ENCODE peak calls at places on chromosome X, in seven cellular contexts. One of them, this sample, is unnamed.

GRCh38 chrX:28787206-28787605 is 200.0 kb downstream of the IL1RAPL1 start:
- DNase-seq in body of pancreas: no peak
- DNase-seq in uterus: no peak
- DNase-seq in stomach: no peak
- DNase-seq in breast epithelium: no peak
- DNase-seq in suprapubic skin: no peak
- DNase-seq in Peyer's patch: no peak
- DNase-seq in this sample: no peak

GRCh38 chrX:40201486-40201885 is 103.7 kb upstream of the BCOR start:
- DNase-seq in stomach: no peak
- DNase-seq in breast epithelium: no peak
- DNase-seq in body of pancreas: no peak
- DNase-seq in uterus: no peak
- DNase-seq in suprapubic skin: no peak
- DNase-seq in Peyer's patch: no peak
- DNase-seq in this sample: no peak

GRCh38 chrX:29297171-29297800 is 710.0 kb downstream of the IL1RAPL1 start:
- DNase-seq in uterus: no peak
- DNase-seq in stomach: no peak
- DNase-seq in Peyer's patch: no peak
- DNase-seq in suprapubic skin: no peak
- DNase-seq in body of pancreas: no peak
- DNase-seq in breast epithelium: no peak
- DNase-seq in this sample: no peak

GRCh38 chrX:115892056-115892708 is 278.4 kb upstream of the AGTR2 start:
- DNase-seq in suprapubic skin: no peak
- DNase-seq in body of pancreas: peak; percentile 27
- DNase-seq in stomach: no peak
- DNase-seq in uterus: no peak
- DNase-seq in breast epithelium: no peak
- DNase-seq in Peyer's patch: peak; percentile 63
- DNase-seq in this sample: no peak

GRCh38 chrX:74835566-74835965 is 89.7 kb downstream of the NEXMIF start:
- DNase-seq in stomach: peak; percentile 31
- DNase-seq in body of pancreas: no peak
- DNase-seq in uterus: no peak
- DNase-seq in Peyer's patch: no peak
- DNase-seq in suprapubic skin: no peak
- DNase-seq in breast epithelium: no peak
- DNase-seq in this sample: no peak

GRCh38 chrX:78168065-78168464 is 28.6 kb upstream of the TAF9B start:
- DNase-seq in suprapubic skin: no peak
- DNase-seq in body of pancreas: no peak
- DNase-seq in breast epithelium: no peak
- DNase-seq in Peyer's patch: no peak
- DNase-seq in stomach: no peak
- DNase-seq in uterus: no peak
- DNase-seq in this sample: no peak

GRCh38 chrX:80879143-80879542 is 69.5 kb upstream of the BRWD3 start:
- DNase-seq in breast epithelium: no peak
- DNase-seq in suprapubic skin: no peak
- DNase-seq in body of pancreas: peak; percentile 65
- DNase-seq in stomach: peak; percentile 55
- DNase-seq in Peyer's patch: no peak
- DNase-seq in uterus: no peak
- DNase-seq in this sample: no peak

GRCh38 chrX:103063918-103064434 is at the start of gene BEX1:
- DNase-seq in stomach: peak; percentile 37
- DNase-seq in breast epithelium: peak; percentile 48
- DNase-seq in suprapubic skin: no peak
- DNase-seq in uterus: peak; percentile 46
- DNase-seq in body of pancreas: peak; percentile 75
- DNase-seq in Peyer's patch: peak; percentile 43
- DNase-seq in this sample: no peak

GRCh38 chrX:45850775-45851433 is 650.2 kb upstream of the DIPK2B start:
- DNase-seq in uterus: peak; percentile 19
- DNase-seq in stomach: peak; percentile 29
- DNase-seq in Peyer's patch: peak; percentile 54
- DNase-seq in body of pancreas: peak; percentile 16
- DNase-seq in suprapubic skin: no peak
- DNase-seq in breast epithelium: no peak
- DNase-seq in this sample: peak; percentile 15

GRCh38 chrX:81259008-81259713 is 57.3 kb downstream of the SH3BGRL start:
- DNase-seq in stomach: no peak
- DNase-seq in body of pancreas: no peak
- DNase-seq in uterus: no peak
- DNase-seq in suprapubic skin: no peak
- DNase-seq in breast epithelium: no peak
- DNase-seq in Peyer's patch: no peak
- DNase-seq in this sample: no peak

GRCh38 chrX:40253770-40254169 is 156.0 kb upstream of the BCOR start:
- DNase-seq in uterus: no peak
- DNase-seq in body of pancreas: no peak
- DNase-seq in stomach: no peak
- DNase-seq in Peyer's patch: no peak
- DNase-seq in suprapubic skin: no peak
- DNase-seq in breast epithelium: no peak
- DNase-seq in this sample: no peak

GRCh38 chrX:119236599-119237525 is 777 bp downstream of the PGRMC1 start:
- DNase-seq in body of pancreas: peak; percentile 60
- DNase-seq in uterus: peak; percentile 32
- DNase-seq in breast epithelium: no peak
- DNase-seq in Peyer's patch: peak; percentile 58
- DNase-seq in suprapubic skin: peak; percentile 71
- DNase-seq in stomach: peak; percentile 32
- DNase-seq in this sample: peak; percentile 30

GRCh38 chrX:64350047-64350446 is 45.2 kb downstream of the MTMR8 start:
- DNase-seq in body of pancreas: no peak
- DNase-seq in Peyer's patch: no peak
- DNase-seq in stomach: no peak
- DNase-seq in suprapubic skin: no peak
- DNase-seq in breast epithelium: no peak
- DNase-seq in uterus: no peak
- DNase-seq in this sample: no peak

GRCh38 chrX:108601276-108601675 is 135.1 kb downstream of the IRS4 start:
- DNase-seq in suprapubic skin: no peak
- DNase-seq in Peyer's patch: no peak
- DNase-seq in body of pancreas: no peak
- DNase-seq in breast epithelium: no peak
- DNase-seq in stomach: no peak
- DNase-seq in uterus: no peak
- DNase-seq in this sample: no peak

GRCh38 chrX:68462653-68463052 is 29.4 kb upstream of the OPHN1 start:
- DNase-seq in suprapubic skin: no peak
- DNase-seq in breast epithelium: no peak
- DNase-seq in stomach: no peak
- DNase-seq in uterus: no peak
- DNase-seq in Peyer's patch: no peak
- DNase-seq in body of pancreas: no peak
- DNase-seq in this sample: no peak

GRCh38 chrX:93428497-93428896 is 244.9 kb downstream of the NAP1L3 start:
- DNase-seq in breast epithelium: no peak
- DNase-seq in suprapubic skin: no peak
- DNase-seq in Peyer's patch: no peak
- DNase-seq in uterus: no peak
- DNase-seq in stomach: no peak
- DNase-seq in body of pancreas: no peak
- DNase-seq in this sample: no peak

GRCh38 chrX:45712067-45712466 is 511.4 kb upstream of the DIPK2B start:
- DNase-seq in stomach: no peak
- DNase-seq in suprapubic skin: no peak
- DNase-seq in body of pancreas: no peak
- DNase-seq in Peyer's patch: no peak
- DNase-seq in breast epithelium: no peak
- DNase-seq in uterus: no peak
- DNase-seq in this sample: no peak

GRCh38 chrX:81304545-81304944 is 102.6 kb downstream of the SH3BGRL start:
- DNase-seq in uterus: no peak
- DNase-seq in breast epithelium: no peak
- DNase-seq in stomach: no peak
- DNase-seq in body of pancreas: no peak
- DNase-seq in Peyer's patch: no peak
- DNase-seq in suprapubic skin: no peak
- DNase-seq in this sample: no peak

GRCh38 chrX:40243699-40244098 is 145.9 kb upstream of the BCOR start:
- DNase-seq in body of pancreas: no peak
- DNase-seq in Peyer's patch: no peak
- DNase-seq in stomach: no peak
- DNase-seq in suprapubic skin: no peak
- DNase-seq in breast epithelium: no peak
- DNase-seq in uterus: no peak
- DNase-seq in this sample: no peak

GRCh38 chrX:130916636-130917422 is 13.8 kb upstream of the ENOX2 start:
- DNase-seq in Peyer's patch: no peak
- DNase-seq in suprapubic skin: no peak
- DNase-seq in uterus: peak; percentile 26
- DNase-seq in stomach: peak; percentile 28
- DNase-seq in body of pancreas: peak; percentile 45
- DNase-seq in breast epithelium: no peak
- DNase-seq in this sample: no peak

GRCh38 chrX:10608099-10608498 is 12.3 kb downstream of the MID1 start:
- DNase-seq in body of pancreas: no peak
- DNase-seq in suprapubic skin: no peak
- DNase-seq in uterus: no peak
- DNase-seq in Peyer's patch: no peak
- DNase-seq in breast epithelium: no peak
- DNase-seq in stomach: no peak
- DNase-seq in this sample: no peak

GRCh38 chrX:18210470-18210869 is 10.2 kb downstream of the BEND2 start:
- DNase-seq in uterus: no peak
- DNase-seq in suprapubic skin: no peak
- DNase-seq in stomach: no peak
- DNase-seq in Peyer's patch: no peak
- DNase-seq in breast epithelium: no peak
- DNase-seq in body of pancreas: no peak
- DNase-seq in this sample: no peak

GRCh38 chrX:105725228-105725627 is 97.1 kb upstream of the NRK start:
- DNase-seq in uterus: no peak
- DNase-seq in body of pancreas: no peak
- DNase-seq in breast epithelium: no peak
- DNase-seq in Peyer's patch: no peak
- DNase-seq in suprapubic skin: no peak
- DNase-seq in stomach: no peak
- DNase-seq in this sample: no peak

GRCh38 chrX:112768563-112768962 is 72.1 kb downstream of the AMOT start:
- DNase-seq in uterus: no peak
- DNase-seq in body of pancreas: no peak
- DNase-seq in Peyer's patch: no peak
- DNase-seq in suprapubic skin: no peak
- DNase-seq in stomach: no peak
- DNase-seq in breast epithelium: no peak
- DNase-seq in this sample: no peak

GRCh38 chrX:68652327-68652930 is 5.0 kb downstream of the STARD8 start:
- DNase-seq in body of pancreas: no peak
- DNase-seq in breast epithelium: no peak
- DNase-seq in uterus: no peak
- DNase-seq in Peyer's patch: no peak
- DNase-seq in suprapubic skin: no peak
- DNase-seq in stomach: no peak
- DNase-seq in this sample: no peak

GRCh38 chrX:140525448-140525847 is 20.6 kb upstream of the SOX3 start:
- DNase-seq in body of pancreas: no peak
- DNase-seq in suprapubic skin: no peak
- DNase-seq in stomach: no peak
- DNase-seq in breast epithelium: no peak
- DNase-seq in uterus: no peak
- DNase-seq in Peyer's patch: no peak
- DNase-seq in this sample: no peak

GRCh38 chrX:1536712-1537030 is 314 bp downstream of the P2RY8 start:
- DNase-seq in uterus: no peak
- DNase-seq in stomach: no peak
- DNase-seq in Peyer's patch: no peak
- DNase-seq in breast epithelium: no peak
- DNase-seq in suprapubic skin: no peak
- DNase-seq in body of pancreas: no peak
- DNase-seq in this sample: no peak
- H3K4me3 ChIP-seq in uterus: peak overlapping the region; percentile 4
- H3K4me3 ChIP-seq in stomach: peak overlapping the region; percentile 35
- H3K4me3 ChIP-seq in Peyer's patch: peak overlapping the region; percentile 55
- H3K4me3 ChIP-seq in breast epithelium: peak overlapping the region; percentile 38
- H3K4me3 ChIP-seq in suprapubic skin: peak overlapping the region; percentile 34
- H3K4me3 ChIP-seq in body of pancreas: no peak overlapping the region
- H3K4me3 ChIP-seq in this sample: no peak overlapping the region

GRCh38 chrX:120568047-120568446 is 7.3 kb upstream of the CUL4B start:
- DNase-seq in body of pancreas: no peak
- DNase-seq in uterus: no peak
- DNase-seq in stomach: no peak
- DNase-seq in Peyer's patch: no peak
- DNase-seq in breast epithelium: no peak
- DNase-seq in suprapubic skin: no peak
- DNase-seq in this sample: no peak
- TF ChIP-seq POLR2A in body of pancreas: no peak
- TF ChIP-seq POLR2A in uterus: no peak
- TF ChIP-seq POLR2A in stomach: no peak
- TF ChIP-seq POLR2A in Peyer's patch: no peak
- TF ChIP-seq POLR2A in breast epithelium: no peak
- TF ChIP-seq POLR2A in suprapubic skin: no peak
- TF ChIP-seq POLR2A in this sample: no peak

GRCh38 chrX:20266810-20267598 is at the start of gene RPS6KA3:
- DNase-seq in suprapubic skin: peak; percentile 93
- DNase-seq in breast epithelium: peak; percentile 90
- DNase-seq in uterus: peak; percentile 90
- DNase-seq in stomach: peak; percentile 92
- DNase-seq in Peyer's patch: peak; percentile 92
- DNase-seq in body of pancreas: peak; percentile 90
- DNase-seq in this sample: peak; percentile 88

GRCh38 chrX:20267599-20267923 is 852 bp upstream of the RPS6KA3 start:
- DNase-seq in stomach: no peak
- DNase-seq in breast epithelium: no peak
- DNase-seq in uterus: no peak
- DNase-seq in Peyer's patch: no peak
- DNase-seq in suprapubic skin: no peak
- DNase-seq in body of pancreas: no peak
- DNase-seq in this sample: no peak

GRCh38 chrX:20265726-20266681 is 705 bp downstream of the RPS6KA3 start:
- DNase-seq in breast epithelium: peak; percentile 45
- DNase-seq in uterus: peak; percentile 34
- DNase-seq in body of pancreas: peak; percentile 41
- DNase-seq in suprapubic skin: peak; percentile 70
- DNase-seq in Peyer's patch: peak; percentile 54
- DNase-seq in stomach: no peak
- DNase-seq in this sample: peak; percentile 85

GRCh38 chrX:20269848-20270556 is 3.3 kb upstream of the RPS6KA3 start:
- DNase-seq in breast epithelium: no peak
- DNase-seq in body of pancreas: no peak
- DNase-seq in suprapubic skin: no peak
- DNase-seq in Peyer's patch: no peak
- DNase-seq in uterus: no peak
- DNase-seq in stomach: no peak
- DNase-seq in this sample: no peak

GRCh38 chrX:20267924-20268701 is 1.4 kb upstream of the RPS6KA3 start:
- DNase-seq in Peyer's patch: peak; percentile 62
- DNase-seq in uterus: peak; percentile 61
- DNase-seq in stomach: peak; percentile 59
- DNase-seq in breast epithelium: peak; percentile 52
- DNase-seq in body of pancreas: peak; percentile 60
- DNase-seq in suprapubic skin: peak; percentile 79
- DNase-seq in this sample: peak; percentile 34
- H3K4me3 ChIP-seq in Peyer's patch: peak overlapping the region; percentile 71
- H3K4me3 ChIP-seq in uterus: peak overlapping the region; percentile 65
- H3K4me3 ChIP-seq in stomach: peak overlapping the region; percentile 63
- H3K4me3 ChIP-seq in breast epithelium: peak overlapping the region; percentile 71
- H3K4me3 ChIP-seq in body of pancreas: no peak overlapping the region
- H3K4me3 ChIP-seq in suprapubic skin: peak overlapping the region; percentile 73
- H3K4me3 ChIP-seq in this sample: peak overlapping the region; percentile 36

GRCh38 chrX:47156611-47157520 is 11.8 kb downstream of the RBM10 start:
- DNase-seq in body of pancreas: no peak
- DNase-seq in suprapubic skin: peak; percentile 30
- DNase-seq in Peyer's patch: no peak
- DNase-seq in stomach: peak; percentile 13
- DNase-seq in uterus: no peak
- DNase-seq in breast epithelium: no peak
- DNase-seq in this sample: no peak
- TF ChIP-seq POLR2A in body of pancreas: no peak
- TF ChIP-seq POLR2A in suprapubic skin: no peak
- TF ChIP-seq POLR2A in Peyer's patch: no peak
- TF ChIP-seq POLR2A in stomach: no peak
- TF ChIP-seq POLR2A in uterus: no peak
- TF ChIP-seq POLR2A in breast epithelium: no peak
- TF ChIP-seq POLR2A in this sample: no peak

This sample was measured in lower leg skin.